ENCODE peak calls at places on chromosomes 4 and X, in eight cellular contexts. E, X, S, B, A, V, N and P are unnamed samples.

GRCh38 chrX:1686642-1687041 is 71.8 kb downstream of the ASMT start:
- DNase-seq in E (no peak), X (no peak), S (no peak), B (no peak), A (no peak), V (peak; percentile 27), N (peak; percentile 37), P (peak; percentile 14)

GRCh38 chrX:24761306-24761705 is 67.6 kb downstream of the POLA1 start:
- DNase-seq in E (no peak), X (no peak), S (no peak), B (no peak), A (no peak), V (no peak), N (no peak), P (peak; percentile 62)

GRCh38 chr4:1379801-1380331 is 26.4 kb downstream of the NKX1-1 start:
- DNase-seq in E (no peak), X (peak; percentile 58), S (no peak), B (no peak), A (peak; percentile 56), V (no peak), N (no peak), P (no peak)

GRCh38 chrX:8864151-8864550 is 63.0 kb upstream of the FAM9A start:
- DNase-seq in E (no peak), X (no peak), S (no peak), B (no peak), A (no peak), V (no peak), N (no peak), P (no peak)

GRCh38 chr4:99723555-99724450 is 66.2 kb upstream of the C4orf54 start:
- DNase-seq in E (peak; percentile 90), X (peak; percentile 65), S (peak; percentile 29), B (no peak), A (no peak), V (peak; percentile 53), N (no peak), P (peak; percentile 54)

GRCh38 chrX:71181558-71181909 is 36.9 kb downstream of the NLGN3 start:
- DNase-seq in E (no peak), X (no peak), S (no peak), B (no peak), A (no peak), V (no peak), N (no peak), P (no peak)

GRCh38 chrX:4764888-4765287 is 1051.4 kb upstream of the PRKX start:
- DNase-seq in E (no peak), X (no peak), S (no peak), B (no peak), A (no peak), V (no peak), N (no peak), P (peak; percentile 7)

GRCh38 chrX:70479970-70480659 is 35.5 kb downstream of the DLG3 start:
- DNase-seq in E (no peak), X (no peak), S (no peak), B (no peak), A (no peak), V (peak; percentile 29), N (no peak), P (no peak)

GRCh38 chr4:30956891-30957290 is 236.7 kb downstream of the PCDH7 start:
- DNase-seq in E (no peak), X (no peak), S (no peak), B (no peak), A (no peak), V (no peak), N (no peak), P (no peak)

GRCh38 chr4:75733369-75733768 is 9.0 kb downstream of the USO1 start:
- DNase-seq in E (no peak), X (no peak), S (no peak), B (no peak), A (no peak), V (no peak), N (no peak), P (peak; percentile 14)

GRCh38 chr4:143587703-143588102 is 74.2 kb downstream of the SMARCA5 start:
- DNase-seq in E (no peak), X (no peak), S (no peak), B (no peak), A (no peak), V (no peak), N (no peak), P (no peak)

GRCh38 chr4:107935246-107935645 is 3.9 kb downstream of the CYP2U1 start:
- DNase-seq in E (no peak), X (no peak), S (no peak), B (no peak), A (no peak), V (no peak), N (no peak), P (no peak)

GRCh38 chr4:188941524-188942109 is 802.4 kb downstream of the TRIML1 start:
- DNase-seq in E (peak; percentile 18), X (no peak), S (no peak), B (no peak), A (no peak), V (peak; percentile 96), N (no peak), P (peak; percentile 98)

GRCh38 chr4:139099366-139099982 is 77.5 kb downstream of the ELF2 start:
- DNase-seq in E (peak; percentile 73), X (no peak), S (peak; percentile 37), B (no peak), A (no peak), V (peak; percentile 53), N (no peak), P (peak; percentile 77)

GRCh38 chr4:38046735-38047487 is 86.7 kb downstream of the PTTG2 start:
- DNase-seq in E (no peak), X (no peak), S (no peak), B (no peak), A (no peak), V (peak; percentile 18), N (no peak), P (peak; percentile 31)

GRCh38 chrX:69538321-69538876 is 34.3 kb downstream of the NALF2 start:
- DNase-seq in E (peak; percentile 66), X (peak; percentile 87), S (peak; percentile 47), B (no peak), A (peak; percentile 90), V (peak; percentile 12), N (no peak), P (peak; percentile 19)

GRCh38 chr4:98653890-98654867 is 4.2 kb downstream of the TSPAN5 start:
- DNase-seq in E (no peak), X (no peak), S (no peak), B (no peak), A (no peak), V (peak; percentile 85), N (no peak), P (peak; percentile 94)

DNA sequence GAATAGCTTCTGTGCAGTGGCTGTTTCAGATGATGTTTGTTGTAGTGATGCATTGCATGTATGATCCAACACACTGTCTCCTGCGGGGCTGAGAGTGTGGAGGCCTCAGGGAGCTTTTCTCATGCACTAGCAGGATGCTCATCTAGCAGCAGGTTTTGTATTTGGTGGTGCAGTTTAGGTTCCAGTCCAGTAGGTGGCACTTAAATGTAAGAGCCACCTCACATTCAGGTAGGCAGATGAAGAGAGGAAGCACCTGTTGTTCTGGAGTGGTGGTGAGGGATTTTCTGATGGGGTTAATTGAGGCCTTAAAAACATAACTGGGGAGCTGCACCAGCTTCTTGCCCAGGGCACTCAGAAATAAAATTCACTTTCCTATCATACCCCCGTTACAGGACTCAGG is 300.9 kb downstream of the SPIN4 start:
- DNase-seq in E (no peak), X (no peak), S (no peak), B (no peak), A (no peak), V (no peak), N (no peak), P (no peak)
- TF ChIP-seq CTCF in E (no peak), X (no peak), S (no peak), B (no peak), A (no peak), V (no peak), N (no peak), P (no peak)

DNA sequence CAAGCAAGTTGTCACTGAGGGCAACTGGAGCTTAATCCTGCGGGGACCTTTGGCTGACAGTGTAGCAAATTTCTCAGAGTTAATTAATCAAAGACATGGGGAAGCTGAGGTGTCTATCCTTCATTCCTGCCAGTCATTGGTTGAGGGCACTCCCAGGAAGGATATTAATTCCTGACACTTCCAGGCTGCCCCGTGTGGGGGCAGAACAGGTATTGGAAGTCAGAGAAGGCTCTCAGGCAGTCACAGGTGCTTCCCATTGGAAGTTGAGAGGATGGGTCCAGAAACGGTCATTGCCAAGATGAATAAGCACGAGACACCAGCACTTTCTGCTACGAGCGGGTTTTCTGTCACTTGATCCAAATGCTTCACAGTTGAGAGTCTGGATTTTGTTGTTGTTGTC is 29.1 kb upstream of the CD38 start:
- DNase-seq in E (no peak), X (no peak), S (no peak), B (no peak), A (no peak), V (no peak), N (no peak), P (no peak)
- H3K4me3 ChIP-seq in E (no peak overlapping the region), X (no peak overlapping the region), S (no peak overlapping the region), B (no peak overlapping the region), A (no peak overlapping the region), V (no peak overlapping the region), N (no peak overlapping the region), P (no peak overlapping the region)

DNA sequence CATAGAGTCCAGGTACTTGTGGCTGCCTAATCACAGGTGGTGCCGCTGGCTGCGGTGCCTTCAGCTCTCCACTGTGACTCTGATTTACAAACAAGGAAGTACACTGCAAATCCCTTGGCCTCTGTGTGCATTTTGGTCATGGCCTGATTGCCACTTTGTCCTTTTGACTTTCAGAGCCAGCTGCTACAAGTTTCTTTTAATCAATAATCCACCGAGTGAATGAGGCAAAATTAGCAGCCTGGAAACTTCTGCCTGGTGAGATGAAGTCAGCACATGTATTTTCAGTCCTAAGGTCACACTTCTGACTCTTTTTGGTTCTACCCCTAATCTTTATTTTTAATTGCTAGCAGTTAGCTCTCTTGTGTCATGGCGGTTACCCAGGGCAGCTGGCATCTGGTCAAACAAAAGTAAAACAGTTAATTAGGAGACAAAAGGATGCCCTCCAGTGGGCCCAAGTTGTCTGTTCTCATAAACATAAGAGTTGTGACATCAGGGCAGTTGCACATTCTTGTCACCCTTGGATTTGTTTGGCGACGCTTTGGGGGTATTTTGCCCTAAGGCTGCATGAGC is 62.3 kb upstream of the LNX1 start:
- DNase-seq in E (peak; percentile 44), X (no peak), S (no peak), B (no peak), A (peak; percentile 80), V (peak; percentile 2), N (no peak), P (peak; percentile 18)
- TF ChIP-seq CTCF in E (no peak), X (no peak), S (no peak), B (no peak), A (peak; percentile 5), V (peak; percentile 31), N (no peak), P (no peak)

DNA sequence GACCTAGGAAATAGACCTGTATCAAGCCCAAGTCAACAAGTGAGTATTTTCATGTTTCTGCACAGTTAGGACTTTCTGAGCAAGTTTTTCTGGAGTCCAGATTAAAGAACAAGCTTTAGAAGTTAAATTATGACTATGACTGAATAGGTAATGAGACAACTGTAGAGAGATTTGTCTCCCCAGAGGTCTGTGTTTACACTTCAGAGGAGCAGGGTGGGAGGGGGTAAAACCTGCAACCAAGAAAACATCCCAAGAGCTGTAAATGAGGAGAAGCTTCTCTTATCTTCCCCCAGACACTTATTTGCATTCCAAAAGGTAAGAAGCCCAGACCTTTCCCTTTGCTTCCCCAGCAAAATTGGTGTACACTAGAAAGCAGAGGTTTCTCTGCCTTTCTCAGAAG is 22.1 kb upstream of the CEP135 start:
- DNase-seq in E (no peak), X (no peak), S (no peak), B (no peak), A (no peak), V (no peak), N (no peak), P (no peak)
- H3K4me3 ChIP-seq in E (no peak overlapping the region), X (no peak overlapping the region), S (no peak overlapping the region), B (no peak overlapping the region), A (no peak overlapping the region), V (no peak overlapping the region), N (no peak overlapping the region), P (no peak overlapping the region)

GRCh38 chrX:149648932-149649331 is 17.3 kb upstream of the TMEM185A start:
- DNase-seq in E (no peak), X (no peak), S (no peak), B (no peak), A (no peak), V (no peak), N (peak; percentile 78), P (no peak)
- TF ChIP-seq CTCF in E (no peak), X (no peak), S (no peak), B (no peak), A (no peak), V (no peak), N (no peak), P (no peak)